ENCODE peak calls at places on chromosomes 11 and 22, in eight cellular contexts. R, T, D, J, E, Y, I and S are unnamed samples.
A peak's percentile ranks its signal among the peaks of the same experiment; 100 is the strongest.

GRCh38 chr11:118790357-118791014 is 478 bp downstream of the DDX6 start:
- DNase-seq in R (peak; percentile 77), T (peak; percentile 78), D (peak; percentile 79), J (peak; percentile 76), E (no peak), Y (no peak), I (peak; percentile 75), S (peak; percentile 74)

GRCh38 chr11:19714387-19715363 is 2.0 kb downstream of the NAV2 start:
- DNase-seq in R (peak; percentile 60), T (no peak), D (peak; percentile 76), J (peak; percentile 78), E (peak; percentile 0), Y (peak; percentile 71), I (no peak), S (peak; percentile 71)

GRCh38 chr11:45847908-45848316 is 637 bp downstream of the CRY2 start:
- DNase-seq in R (peak; percentile 60), T (peak; percentile 69), D (peak; percentile 52), J (peak; percentile 82), E (peak; percentile 53), Y (peak; percentile 78), I (no peak), S (peak; percentile 57)

GRCh38 chr11:21811572-21811971 is 381.3 kb upstream of the ANO5 start:
- DNase-seq in R (no peak), T (no peak), D (no peak), J (no peak), E (no peak), Y (no peak), I (no peak), S (no peak)

GRCh38 chr11:67776834-67777530 is 102.6 kb upstream of the ALDH3B2 start:
- DNase-seq in R (no peak), T (no peak), D (no peak), J (no peak), E (no peak), Y (no peak), I (no peak), S (no peak)

GRCh38 chr11:64591257-64592233 is 525 bp downstream of the SLC22A12 start:
- DNase-seq in R (no peak), T (no peak), D (no peak), J (no peak), E (no peak), Y (no peak), I (peak; percentile 49), S (no peak)

GRCh38 chr22:35538801-35539321 is 1.8 kb upstream of the RASD2 start:
- DNase-seq in R (no peak), T (peak; percentile 62), D (peak; percentile 65), J (peak; percentile 57), E (peak; percentile 19), Y (no peak), I (peak; percentile 78), S (no peak)

GRCh38 chr11:33027846-33028536 is 11.4 kb upstream of the TCP11L1 start:
- DNase-seq in R (no peak), T (no peak), D (no peak), J (peak; percentile 43), E (no peak), Y (no peak), I (no peak), S (no peak)

GRCh38 chr11:57585301-57585700 is 12.2 kb upstream of the SERPING1 start:
- DNase-seq in R (no peak), T (no peak), D (no peak), J (no peak), E (no peak), Y (no peak), I (no peak), S (no peak)

GRCh38 chr11:34960277-34960676 is 43.9 kb downstream of the PDHX start:
- DNase-seq in R (no peak), T (no peak), D (peak; percentile 33), J (no peak), E (no peak), Y (no peak), I (no peak), S (peak; percentile 49)

GRCh38 chr11:35546317-35546716 is 20.9 kb upstream of the PAMR1 start:
- DNase-seq in R (no peak), T (peak; percentile 5), D (no peak), J (no peak), E (no peak), Y (no peak), I (no peak), S (no peak)

GRCh38 chr11:18853086-18853720 is 61.6 kb upstream of the PTPN5 start:
- DNase-seq in R (peak; percentile 23), T (peak; percentile 41), D (peak; percentile 21), J (peak; percentile 36), E (no peak), Y (no peak), I (no peak), S (no peak)

GRCh38 chr22:43424865-43425630 is 13.2 kb downstream of the MPPED1 start:
- DNase-seq in R (no peak), T (no peak), D (no peak), J (no peak), E (no peak), Y (no peak), I (peak; percentile 48), S (peak; percentile 39)

GRCh38 chr11:3108183-3108721 is 51.0 kb upstream of the CARS1 start:
- DNase-seq in R (no peak), T (no peak), D (peak; percentile 18), J (no peak), E (no peak), Y (no peak), I (peak; percentile 45), S (peak; percentile 55)

GRCh38 chr11:63841554-63841953 is 2.6 kb downstream of the MARK2 start:
- DNase-seq in R (no peak), T (no peak), D (no peak), J (peak; percentile 67), E (no peak), Y (no peak), I (no peak), S (peak; percentile 38)

GRCh38 chr22:39417641-39418040 is 18.1 kb downstream of the TAB1 start:
- DNase-seq in R (no peak), T (no peak), D (no peak), J (no peak), E (no peak), Y (no peak), I (no peak), S (no peak)
- H3K36me3 ChIP-seq in R (peaks cover 22% of the 10 kb centered on the region), T (peaks cover 72% of the 10 kb centered on the region), D (peaks cover 5% of the 10 kb centered on the region), J (no peaks in the 10 kb centered on the region), E (peaks cover 15% of the 10 kb centered on the region), Y (peaks cover 67% of the 10 kb centered on the region), I (peaks cover 58% of the 10 kb centered on the region), S (peaks cover 73% of the 10 kb centered on the region)

DNA sequence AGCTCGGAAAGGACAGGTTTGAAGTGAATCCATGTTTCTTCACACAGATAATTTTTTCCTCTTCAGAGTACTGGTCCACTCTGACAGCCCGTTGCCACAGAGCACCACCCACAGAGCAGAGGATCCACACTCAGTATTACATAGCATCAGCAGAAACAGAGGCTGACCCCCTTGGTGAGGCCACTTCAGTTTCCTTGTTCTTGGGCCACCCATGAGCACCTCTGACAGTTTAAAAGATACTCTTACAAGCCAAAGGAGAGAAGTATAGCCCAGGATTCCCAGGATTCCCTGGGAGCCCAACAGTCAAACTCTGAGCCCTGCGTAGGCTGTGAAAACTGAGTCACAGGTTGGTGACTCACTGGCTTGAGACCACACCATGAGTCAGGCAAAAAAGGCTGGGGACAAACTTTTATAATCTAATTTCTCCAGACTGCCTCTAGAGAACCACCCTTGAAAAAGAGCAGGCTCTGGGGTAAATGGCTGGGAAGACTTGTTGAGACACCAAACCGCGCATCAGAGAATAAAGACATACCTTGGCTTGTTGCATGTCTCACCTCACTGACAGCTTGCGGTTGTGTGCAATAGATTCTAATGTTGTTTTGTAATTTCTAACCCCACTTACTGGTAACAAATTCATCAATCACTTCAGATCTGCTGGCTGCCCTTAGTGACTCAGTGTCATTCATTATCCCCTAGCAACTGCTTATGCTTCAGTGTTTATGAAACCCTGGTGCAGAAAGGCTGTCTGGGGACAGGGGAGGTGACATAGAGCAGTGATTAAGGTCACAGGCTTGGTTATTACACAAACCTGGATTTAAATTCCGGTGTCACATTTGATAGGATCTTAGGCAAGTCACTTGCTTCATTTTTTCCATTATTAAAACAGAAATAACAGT is 56.9 kb upstream of the PRSS23 start:
- DNase-seq in R (peak; percentile 97), T (no peak), D (no peak), J (peak; percentile 99), E (no peak), Y (peak; percentile 88), I (no peak), S (peak; percentile 25)
- H3K27ac ChIP-seq in R (peak overlapping the region; percentile 83), T (no peak overlapping the region), D (peak overlapping the region; percentile 92), J (peak overlapping the region; percentile 92), E (no peak overlapping the region), Y (peak overlapping the region; percentile 79), I (no peak overlapping the region), S (peak overlapping the region; percentile 88)

GRCh38 chr11:69911310-69912160 is 92.3 kb upstream of the FGF3 start:
- DNase-seq in R (no peak), T (no peak), D (no peak), J (no peak), E (no peak), Y (no peak), I (peak; percentile 60), S (no peak)

GRCh38 chr11:69907611-69908010 is 88.4 kb upstream of the FGF3 start:
- DNase-seq in R (no peak), T (no peak), D (no peak), J (no peak), E (no peak), Y (no peak), I (peak; percentile 37), S (no peak)

GRCh38 chr11:69908511-69909220 is 89.5 kb upstream of the FGF3 start:
- DNase-seq in R (no peak), T (no peak), D (no peak), J (no peak), E (no peak), Y (no peak), I (peak; percentile 27), S (peak; percentile 10)

GRCh38 chr11:69910519-69911309 is 91.5 kb upstream of the FGF3 start:
- DNase-seq in R (no peak), T (no peak), D (no peak), J (no peak), E (no peak), Y (no peak), I (no peak), S (no peak)

GRCh38 chr11:69909561-69910518 is 90.6 kb upstream of the FGF3 start:
- DNase-seq in R (no peak), T (peak; percentile 35), D (peak; percentile 74), J (peak; percentile 22), E (no peak), Y (no peak), I (peak; percentile 54), S (peak; percentile 45)
- H3K4me1 ChIP-seq in R (peaks cover under 1% of the 10 kb centered on the region), T (no peaks in the 10 kb centered on the region), D (peaks cover 66% of the 10 kb centered on the region), J (peaks cover under 1% of the 10 kb centered on the region), E (no peaks in the 10 kb centered on the region), Y (peaks cover 10% of the 10 kb centered on the region), I (no peaks in the 10 kb centered on the region), S (peaks cover 18% of the 10 kb centered on the region)

GRCh38 chr22:38750638-38751037 is 5.2 kb downstream of the SUN2 start:
- DNase-seq in R (no peak), T (no peak), D (no peak), J (no peak), E (no peak), Y (no peak), I (no peak), S (no peak)

GRCh38 chr22:38751066-38751421 is 4.8 kb downstream of the SUN2 start:
- DNase-seq in R (no peak), T (no peak), D (no peak), J (no peak), E (no peak), Y (no peak), I (no peak), S (no peak)

GRCh38 chr22:38748487-38749136 is 7.2 kb downstream of the SUN2 start:
- DNase-seq in R (no peak), T (no peak), D (no peak), J (no peak), E (no peak), Y (no peak), I (no peak), S (no peak)

GRCh38 chr22:38751422-38752346 is 4.1 kb downstream of the SUN2 start:
- DNase-seq in R (no peak), T (peak; percentile 80), D (no peak), J (no peak), E (peak; percentile 85), Y (no peak), I (peak; percentile 72), S (peak; percentile 64)

GRCh38 chr22:38750104-38750503 is 5.7 kb downstream of the SUN2 start:
- DNase-seq in R (no peak), T (no peak), D (no peak), J (no peak), E (no peak), Y (no peak), I (no peak), S (no peak)
- H3K36me3 ChIP-seq in R (peaks cover 38% of the 10 kb centered on the region), T (peaks cover 72% of the 10 kb centered on the region), D (peaks cover 1% of the 10 kb centered on the region), J (peaks cover 11% of the 10 kb centered on the region), E (peaks cover 38% of the 10 kb centered on the region), Y (peaks cover 75% of the 10 kb centered on the region), I (peaks cover 75% of the 10 kb centered on the region), S (peaks cover 85% of the 10 kb centered on the region)